ENCODE peak calls at places on chromosomes 11 and 22, in four cellular contexts. C is GM12891, I is K562, D is H1. U is an unnamed sample.

GRCh38 chr11:16891964-16892363 is 122.2 kb downstream of the PLEKHA7 start:
- DNase-seq in I (no peak), D (no peak), C (no peak), U (no peak)

GRCh38 chr22:33811686-33812085 is 108.6 kb downstream of the LARGE1 start:
- DNase-seq in D (no peak), I (no peak), C (no peak), U (no peak)

GRCh38 chr22:49629586-49630447 is 197.9 kb downstream of the BRD1 start:
- DNase-seq in C (no peak), D (no peak), I (no peak), U (no peak)

GRCh38 chr11:60942970-60943565 is 8.9 kb downstream of the SLC15A3 start:
- DNase-seq in C (no peak), I (no peak), D (no peak), U (no peak)

GRCh38 chr22:43707650-43708049 is 104.5 kb downstream of the EFCAB6 start:
- DNase-seq in I (no peak), C (no peak), D (no peak), U (no peak)

GRCh38 chr11:28833670-28834069 is 725.5 kb downstream of the METTL15 start:
- DNase-seq in I (no peak), D (no peak), C (no peak), U (no peak)

GRCh38 chr11:11297578-11297977 is 55.5 kb downstream of the CSNK2A3 start:
- DNase-seq in D (no peak), C (no peak), I (no peak), U (no peak)

GRCh38 chr11:68942751-68943271 is 38.0 kb downstream of the MRGPRD start:
- DNase-seq in I (no peak), D (no peak), C (no peak), U (no peak)

GRCh38 chr22:42444060-42444904 is 12.1 kb upstream of the NFAM1 start:
- DNase-seq in I (peak; percentile 88), C (peak; percentile 62), D (peak; percentile 97), U (peak; percentile 68)

GRCh38 chr11:68261749-68262543 is 9.8 kb downstream of the C11orf24 start:
- DNase-seq in D (no peak), I (no peak), C (no peak), U (no peak)

GRCh38 chr22:47605441-47605840 is 843.0 kb downstream of the TBC1D22A start:
- DNase-seq in C (no peak), D (no peak), I (no peak), U (no peak)

GRCh38 chr11:100932474-100933100 is 197.0 kb downstream of the PGR start:
- DNase-seq in D (no peak), C (no peak), I (no peak), U (no peak)

GRCh38 chr22:30435674-30436126 is 10.1 kb downstream of the MTFP1 start:
- DNase-seq in I (peak; percentile 25), C (no peak), D (no peak), U (no peak)

GRCh38 chr22:47333625-47334024 is 571.2 kb downstream of the TBC1D22A start:
- DNase-seq in C (no peak), I (no peak), D (no peak), U (no peak)

GRCh38 chr22:20319041-20319744 is 667 bp downstream of the DGCR6L start:
- DNase-seq in I (peak; percentile 87), C (no peak), D (peak; percentile 48), U (no peak)

GRCh38 chr11:125404811-125405481 is 91.1 kb downstream of the FEZ1 start:
- DNase-seq in D (peak; percentile 97), C (peak; percentile 79), I (peak; percentile 92), U (peak; percentile 69)

GRCh38 chr11:14809466-14809865 is 82.6 kb downstream of the CYP2R1 start:
- DNase-seq in D (no peak), C (no peak), I (no peak), U (no peak)

GRCh38 chr22:36225333-36225922 is 13.9 kb downstream of the APOL2 start:
- DNase-seq in C (no peak), I (no peak), D (no peak), U (no peak)

GRCh38 chr11:118002541-118003019 is 16.4 kb downstream of the IL10RA start:
- DNase-seq in I (peak; percentile 33), D (no peak), C (no peak), U (no peak)

GRCh38 chr22:48753752-48754517 is 1073.7 kb downstream of the BRD1 start:
- DNase-seq in C (no peak), D (no peak), I (no peak), U (no peak)

GRCh38 chr22:39297490-39298193 is 21.8 kb downstream of the RPL3 start:
- DNase-seq in C (no peak), D (no peak), I (no peak), U (no peak)

GRCh38 chr11:111777094-111778046 is 11.2 kb upstream of the PPP2R1B start:
- DNase-seq in D (no peak), C (no peak), I (peak; percentile 59), U (peak; percentile 27)

GRCh38 chr11:118652681-118653181 is 26.7 kb downstream of the TREH start:
- DNase-seq in D (no peak), C (no peak), I (no peak), U (no peak)

GRCh38 chr22:23369054-23369685 is 188.9 kb downstream of the BCR start:
- DNase-seq in C (no peak), D (peak; percentile 22), I (no peak), U (no peak)

GRCh38 chr22:39574779-39575551 is 4.4 kb downstream of the CACNA1I start:
- DNase-seq in D (no peak), C (no peak), I (peak; percentile 65), U (no peak)

GRCh38 chr22:50469377-50470305 is 5.2 kb downstream of the SBF1 start:
- DNase-seq in I (peak; percentile 83), D (no peak), C (peak; percentile 97), U (peak; percentile 93)

GRCh38 chr11:76215946-76216345 is 9.6 kb upstream of the WNT11 start:
- DNase-seq in I (no peak), C (no peak), D (no peak), U (no peak)

GRCh38 chr22:19121631-19122142 is 525 bp downstream of the DGCR2 start:
- DNase-seq in D (peak; percentile 63), C (no peak), I (peak; percentile 98), U (no peak)

GRCh38 chr11:120931057-120931779 is 92.7 kb upstream of the TBCEL start:
- DNase-seq in D (no peak), I (peak; percentile 25), C (no peak), U (no peak)

GRCh38 chr11:34342008-34342533 is 15.7 kb downstream of the ABTB2 start:
- DNase-seq in C (no peak), D (no peak), I (no peak), U (no peak)

GRCh38 chr11:123509737-123510578 is 79.9 kb downstream of the GRAMD1B start:
- DNase-seq in D (peak; percentile 65), I (no peak), C (no peak), U (no peak)

GRCh38 chr11:106585061-106585460 is 433.2 kb downstream of the GUCY1A2 start:
- DNase-seq in D (no peak), C (no peak), I (no peak), U (no peak)

GRCh38 chr22:44878483-44879300 is 126.3 kb downstream of the ARHGAP8 start:
- DNase-seq in I (no peak), D (no peak), C (no peak), U (no peak)

GRCh38 chr11:58567889-58568512 is 7.7 kb downstream of the LPXN start:
- DNase-seq in I (peak; percentile 61), D (peak; percentile 80), C (no peak), U (no peak)

GRCh38 chr11:105111145-105111944 is 28.2 kb downstream of the CARD18 start:
- DNase-seq in I (no peak), C (no peak), D (no peak), U (no peak)
- TF ChIP-seq POLR2AphosphoS5 in I (no peak), C (no peak), D (no peak), U (no peak)

DNA sequence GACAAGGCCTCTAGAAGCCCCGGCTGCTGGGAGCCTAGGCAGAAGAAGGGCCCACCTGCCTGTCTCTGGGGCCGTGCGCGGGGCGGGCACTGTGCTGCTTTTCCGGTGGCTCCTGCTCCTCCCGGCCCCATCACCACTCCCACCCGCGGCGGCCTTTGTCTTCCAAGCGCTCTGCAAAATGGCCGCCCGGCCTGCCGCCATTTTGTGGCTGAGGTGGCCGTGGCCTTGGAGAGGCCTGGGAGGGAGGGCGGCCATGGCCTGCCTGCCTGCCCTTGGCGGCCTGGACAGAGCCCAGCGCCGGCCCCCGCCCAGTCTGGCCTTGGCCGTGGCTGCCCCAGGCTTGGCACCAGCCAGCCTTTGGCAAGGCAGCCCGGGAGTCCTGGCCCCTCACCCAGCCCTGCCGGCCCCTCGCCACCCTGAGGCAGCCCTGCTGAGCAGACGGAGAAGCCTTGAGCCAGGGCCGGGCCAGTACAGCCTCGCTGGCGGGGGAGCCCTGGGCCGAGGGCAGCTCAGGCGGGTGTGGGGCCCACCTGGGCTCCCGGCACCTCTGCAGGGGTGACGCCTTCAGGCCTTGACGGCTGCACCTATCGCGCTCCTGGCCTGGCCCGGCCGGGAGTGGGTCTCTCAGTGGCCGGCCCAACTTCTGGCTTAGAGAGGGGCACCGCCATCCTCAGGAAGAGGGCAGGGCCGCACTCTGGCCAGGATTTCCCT is 46.0 kb upstream of the PPARA start:
- DNase-seq in D (no peak), C (no peak), I (no peak), U (no peak)
- TF ChIP-seq TAF1 in D (no peak), C (no peak), I (no peak), U (no peak)

GRCh38 chr11:64969209-64969608 is 2.7 kb downstream of the MAJIN start:
- DNase-seq in C (no peak), D (no peak), I (no peak), U (no peak)
- TF ChIP-seq POLR2A in C (no peak), D (no peak), I (no peak), U (no peak)

DNA sequence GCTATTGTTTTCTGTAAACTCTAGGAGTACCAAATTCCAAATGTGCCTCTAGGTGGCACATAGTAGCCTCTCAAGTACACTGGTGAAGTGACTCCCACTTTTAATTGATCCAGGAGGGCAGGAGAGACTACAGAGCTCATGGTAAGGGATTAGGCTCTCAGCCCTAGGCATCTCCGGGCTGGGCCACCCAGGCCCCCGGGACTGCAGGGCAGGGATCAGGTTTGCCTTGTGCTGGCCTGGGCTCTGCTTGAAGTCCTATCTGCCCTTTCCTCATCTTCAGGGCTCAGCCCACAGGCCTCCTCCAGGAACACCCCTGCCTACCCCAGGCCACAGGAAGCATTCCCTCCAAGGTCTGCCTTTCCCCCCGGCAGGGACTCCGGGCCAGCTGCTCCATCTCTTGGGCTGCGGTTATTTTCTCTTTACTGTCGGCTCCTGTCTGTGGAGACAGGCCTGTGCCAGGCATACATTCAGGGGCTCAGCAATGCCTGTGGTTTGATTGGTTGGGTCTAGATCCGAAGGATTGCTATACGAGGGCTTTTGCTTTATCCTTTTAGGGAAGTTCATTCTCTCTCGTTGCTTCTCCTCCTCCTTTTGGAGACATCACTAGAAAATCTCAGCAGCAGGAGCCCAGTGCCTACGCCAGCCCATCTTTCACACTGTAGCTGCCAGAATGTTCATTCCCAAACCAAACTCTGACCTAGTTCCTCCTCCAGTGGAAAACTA is 32.8 kb downstream of the PARVA start:
- DNase-seq in D (peak; percentile 58), I (no peak), C (no peak), U (no peak)
- TF ChIP-seq POLR2AphosphoS5 in D (no peak), I (no peak), C (no peak), U (no peak)

DNA sequence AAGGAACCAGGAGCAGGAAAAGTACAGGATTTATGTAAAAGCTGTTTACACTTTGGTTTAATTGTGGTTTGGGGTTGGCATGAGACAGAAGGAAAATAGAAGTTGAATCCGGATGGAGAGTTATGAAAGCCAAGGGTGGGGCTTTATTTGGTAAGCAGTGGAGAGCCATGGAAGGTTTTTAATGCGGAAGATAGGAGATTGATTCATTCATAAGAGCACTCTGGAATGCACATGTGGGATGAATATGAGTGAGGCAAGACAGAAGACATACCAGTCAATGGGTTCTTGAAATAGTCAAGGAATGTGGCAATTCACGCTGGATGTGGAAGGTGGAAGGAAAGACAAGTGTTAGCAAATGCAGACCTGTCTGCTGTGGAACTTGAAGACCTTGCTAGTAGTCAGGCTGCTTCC is 9.3 kb upstream of the GLB1L3 start:
- DNase-seq in D (no peak), C (no peak), I (no peak), U (no peak)
- TF ChIP-seq TAF1 in D (no peak), C (no peak), I (no peak), U (no peak)

GRCh38 chr11:212150-213100 is 4.9 kb downstream of the RIC8A start:
- DNase-seq in C (no peak), I (no peak), D (no peak), U (no peak)
- TF ChIP-seq POLR2A in C (no peak), I (no peak), D (peak; percentile 30), U (no peak)